ENCODE peak calls at places on chromosomes 7 and 10, in four cellular contexts. I is hepatocyte, W is MM.1S, Z is mammary epithelial cell. O is an unnamed sample.

GRCh38 chr10:69902835-69903535 is 101.3 kb downstream of the COL13A1 start:
- DNase-seq in I (no peak), Z (no peak), W (no peak), O (no peak)

GRCh38 chr10:43254881-43255643 is 11.8 kb downstream of the RASGEF1A start:
- DNase-seq in I (no peak), W (no peak), Z (no peak), O (no peak)

GRCh38 chr7:24531255-24531654 is 42.0 kb upstream of the PALS2 start:
- DNase-seq in W (no peak), I (no peak), Z (no peak), O (no peak)

GRCh38 chr7:35802649-35803048 is 1.8 kb downstream of the SEPTIN7 start:
- DNase-seq in I (no peak), Z (no peak), W (no peak), O (peak; percentile 6)

GRCh38 chr10:121675344-121675743 is 77.1 kb upstream of the FGFR2 start:
- DNase-seq in Z (no peak), W (no peak), I (no peak), O (no peak)

GRCh38 chr7:45921699-45922519 is 837 bp upstream of the IGFBP3 start:
- DNase-seq in I (peak; percentile 78), W (peak; percentile 74), Z (peak; percentile 40), O (peak; percentile 57)

GRCh38 chr7:11077816-11078215 is 104.1 kb downstream of the PHF14 start:
- DNase-seq in Z (no peak), I (no peak), W (no peak), O (peak; percentile 47)

GRCh38 chr10:52239771-52240170 is 74.3 kb upstream of the DKK1 start:
- DNase-seq in W (no peak), I (no peak), Z (no peak), O (no peak)

GRCh38 chr10:69466689-69467088 is 15.4 kb downstream of the TSPAN15 start:
- DNase-seq in I (no peak), Z (no peak), W (no peak), O (no peak)

GRCh38 chr7:155509725-155510551 is 36.4 kb downstream of the CNPY1 start:
- DNase-seq in Z (no peak), I (no peak), W (no peak), O (no peak)

GRCh38 chr10:31350891-31351290 is 31.9 kb downstream of the ZEB1 start:
- DNase-seq in W (no peak), Z (no peak), I (no peak), O (no peak)

GRCh38 chr7:128211626-128212025 is 29.5 kb upstream of the LEP start:
- DNase-seq in W (no peak), Z (peak; percentile 37), I (no peak), O (no peak)

GRCh38 chr7:157925383-157925875 is 588.6 kb downstream of the DNAJB6 start:
- DNase-seq in W (no peak), Z (no peak), I (no peak), O (no peak)

GRCh38 chr7:97004237-97004930 is 969 bp upstream of the DLX6 start:
- DNase-seq in Z (no peak), I (no peak), W (peak; percentile 12), O (no peak)
- TF ChIP-seq EZH2 in Z (no peak), I (no peak), W (no peak), O (peak; percentile 14)

DNA sequence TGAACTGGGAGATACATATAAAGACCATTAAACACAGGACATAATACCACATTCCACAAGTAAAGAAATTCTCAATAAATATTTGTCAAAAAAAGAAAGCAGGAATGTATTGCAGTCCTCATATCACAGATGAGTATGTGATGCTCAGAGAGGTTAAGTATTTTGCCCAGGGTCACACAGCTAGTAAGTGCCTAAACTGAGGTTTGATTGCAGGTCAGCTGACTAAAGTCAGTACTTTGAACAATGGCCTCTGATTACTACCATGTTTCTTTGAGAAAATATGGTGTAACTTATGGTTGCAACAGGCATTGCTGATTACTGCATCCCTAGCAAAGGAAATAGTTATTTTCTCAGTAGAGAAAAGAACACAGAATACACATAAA is 267.1 kb downstream of the ELMO1 start:
- DNase-seq in W (no peak), Z (no peak), I (no peak), O (no peak)
- TF ChIP-seq CTCF in W (no peak), Z (no peak), I (no peak), O (no peak)

GRCh38 chr7:44331682-44332081 is 6.3 kb upstream of the CAMK2B start:
- DNase-seq in I (no peak), Z (no peak), W (no peak), O (no peak)

GRCh38 chr7:44334734-44335097 is 9.3 kb upstream of the CAMK2B start:
- DNase-seq in I (no peak), Z (no peak), W (no peak), O (no peak)

GRCh38 chr7:44333971-44334733 is 8.8 kb upstream of the CAMK2B start:
- DNase-seq in W (no peak), I (no peak), Z (no peak), O (no peak)

GRCh38 chr7:44338600-44338999 is 13.2 kb upstream of the CAMK2B start:
- DNase-seq in Z (no peak), W (no peak), I (no peak), O (no peak)

GRCh38 chr7:44335184-44335583 is 9.8 kb upstream of the CAMK2B start:
- DNase-seq in W (no peak), I (no peak), Z (no peak), O (no peak)
- H3K27ac ChIP-seq in W (no peak overlapping the region), I (no peak overlapping the region), Z (no peak overlapping the region), O (no peak overlapping the region)

DNA sequence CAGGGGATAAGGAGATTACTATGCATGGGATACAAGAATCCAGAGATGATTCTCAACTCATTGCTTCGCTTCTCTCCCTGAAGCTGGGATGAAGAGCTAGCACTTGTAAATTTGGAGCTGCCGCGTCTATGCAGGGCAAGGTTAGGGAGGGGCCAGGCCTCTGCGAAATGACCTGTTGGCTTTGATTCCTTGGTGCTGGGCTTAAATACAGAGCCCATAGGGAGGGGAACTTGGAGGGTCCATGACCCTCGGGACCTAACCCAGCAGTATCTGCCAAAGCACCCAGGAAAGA is 673 bp upstream of the WNT2 start:
- DNase-seq in I (no peak), Z (no peak), W (no peak), O (peak; percentile 48)
- TF ChIP-seq EZH2 in I (no peak), Z (no peak), W (no peak), O (no peak)

GRCh38 chr10:79179404-79180309 is 110.9 kb downstream of the ZMIZ1 start:
- DNase-seq in Z (no peak), I (peak; percentile 61), W (no peak), O (peak; percentile 35)
- TF ChIP-seq CTCF in Z (no peak), I (no peak), W (no peak), O (no peak)

DNA sequence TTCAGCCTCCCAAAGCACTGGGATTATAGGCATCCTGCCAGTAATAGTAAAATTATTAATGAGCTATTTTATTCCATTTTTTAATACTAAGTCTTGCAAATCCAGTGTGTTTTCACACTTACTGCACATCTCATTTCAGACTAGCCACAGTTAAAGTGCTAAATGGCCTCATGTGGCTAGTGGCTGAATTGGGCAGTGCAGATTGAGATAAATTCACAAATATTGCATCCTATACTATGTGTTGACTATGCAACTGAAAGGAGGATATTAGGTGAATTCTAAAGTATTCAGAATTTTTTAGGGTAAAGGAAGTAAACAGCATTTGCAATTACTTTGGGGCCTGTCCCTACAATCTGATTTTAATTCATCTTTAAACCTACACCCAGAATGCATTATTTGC is 10.2 kb downstream of the APBB1IP start:
- DNase-seq in I (no peak), W (no peak), Z (no peak), O (no peak)
- H3K27ac ChIP-seq in I (no peak overlapping the region), W (peak overlapping the region; percentile 73), Z (no peak overlapping the region), O (no peak overlapping the region)

GRCh38 chr10:123139521-123140163 is 3.9 kb downstream of the HMX3 start:
- DNase-seq in I (peak; percentile 74), Z (peak; percentile 84), W (no peak), O (no peak)

GRCh38 chr10:123140983-123141390 is 5.2 kb downstream of the HMX3 start:
- DNase-seq in W (no peak), I (no peak), Z (no peak), O (no peak)

GRCh38 chr10:123136806-123137642 is 1.3 kb downstream of the HMX3 start:
- DNase-seq in I (no peak), W (no peak), Z (peak; percentile 52), O (no peak)

GRCh38 chr10:123140164-123140982 is 4.6 kb downstream of the HMX3 start:
- DNase-seq in W (no peak), I (no peak), Z (no peak), O (no peak)

GRCh38 chr10:123139165-123139520 is 3.4 kb downstream of the HMX3 start:
- DNase-seq in W (no peak), I (no peak), Z (no peak), O (no peak)
- TF ChIP-seq EZH2 in W (no peak), I (no peak), Z (no peak), O (no peak)